ENCODE peak calls at places on chromosomes 2 and 18, in four cellular contexts. Q is IMR-90, B is BJ, A is lower lobe of right lung. E is an unnamed sample.

GRCh38 chr2:220279372-220279771 is 651.9 kb downstream of the SLC4A3 start:
- DNase-seq in B (peak; percentile 56), A (no peak), Q (peak; percentile 94), E (no peak)

GRCh38 chr2:153360239-153360638 is 118.3 kb downstream of the RPRM start:
- DNase-seq in Q (no peak), A (no peak), B (no peak), E (no peak)

GRCh38 chr2:196473617-196474016 is 165.9 kb upstream of the CCDC150 start:
- DNase-seq in A (no peak), Q (no peak), B (no peak), E (no peak)

GRCh38 chr2:230161180-230161579 is 58.6 kb downstream of the SP110 start:
- DNase-seq in Q (peak; percentile 48), B (no peak), A (no peak), E (no peak)

GRCh38 chr2:23269747-23270146 is 115.2 kb upstream of the KLHL29 start:
- DNase-seq in B (no peak), Q (no peak), A (no peak), E (no peak)

GRCh38 chr2:130915149-130915548 is 78.4 kb downstream of the ARHGEF4 start:
- DNase-seq in A (no peak), B (no peak), Q (no peak), E (no peak)

GRCh38 chr18:11203998-11204397 is 54.6 kb upstream of the PIEZO2 start:
- DNase-seq in B (no peak), A (no peak), Q (no peak), E (no peak)

GRCh38 chr2:9768388-9768787 is 74.9 kb upstream of the TAF1B start:
- DNase-seq in Q (no peak), A (no peak), B (no peak), E (no peak)

GRCh38 chr2:17303496-17303895 is 214.7 kb downstream of the RAD51AP2 start:
- DNase-seq in B (no peak), A (no peak), Q (peak; percentile 33), E (no peak)

GRCh38 chr2:119428488-119429224 is 3.0 kb upstream of the TMEM37 start:
- DNase-seq in Q (no peak), B (no peak), A (peak; percentile 68), E (no peak)

GRCh38 chr2:119426801-119427395 is 4.8 kb upstream of the TMEM37 start:
- DNase-seq in B (no peak), A (peak; percentile 87), Q (no peak), E (no peak)

GRCh38 chr2:119429225-119430000 is 2.2 kb upstream of the TMEM37 start:
- DNase-seq in Q (no peak), A (no peak), B (no peak), E (no peak)

GRCh38 chr2:119426396-119426675 is 5.3 kb upstream of the TMEM37 start:
- DNase-seq in B (no peak), Q (no peak), A (no peak), E (no peak)

GRCh38 chr2:119427756-119428155 is 3.9 kb upstream of the TMEM37 start:
- DNase-seq in Q (no peak), B (no peak), A (no peak), E (no peak)
- H3K4me3 ChIP-seq in Q (no peak overlapping the region), B (no peak overlapping the region), A (no peak overlapping the region), E (no peak overlapping the region)

GRCh38 chr18:22172594-22173049 is 3.2 kb downstream of the GATA6 start:
- DNase-seq in B (no peak), Q (no peak), A (peak; percentile 51), E (no peak)
- H3K4me3 ChIP-seq in B (no peak overlapping the region), Q (peak overlapping the region; percentile 77), A (peak overlapping the region; percentile 79), E (peak overlapping the region; percentile 99)

DNA sequence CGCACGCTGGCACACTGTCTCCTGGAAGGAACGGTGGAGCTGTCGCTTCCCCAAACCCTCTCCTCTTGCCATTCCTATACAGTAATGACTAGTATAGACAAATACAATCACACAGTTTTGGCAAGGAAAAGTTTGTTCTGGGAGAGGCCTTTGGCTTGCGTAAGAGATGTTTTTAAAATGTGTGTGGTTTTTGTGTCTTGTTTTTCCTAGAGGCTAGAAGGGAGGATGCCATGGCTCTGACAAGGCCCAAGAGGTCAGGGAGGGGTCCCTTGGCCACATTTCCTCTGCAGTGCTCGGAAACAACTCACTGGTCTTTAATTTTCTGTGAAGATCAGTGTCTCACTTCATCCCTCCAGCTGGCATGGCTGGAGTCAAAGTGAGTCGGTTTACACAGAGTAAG is 195.9 kb downstream of the SH3RF3 start:
- DNase-seq in B (peak; percentile 98), Q (peak; percentile 95), A (no peak), E (peak; percentile 73)
- H3K4me3 ChIP-seq in B (no peak overlapping the region), Q (no peak overlapping the region), A (no peak overlapping the region), E (no peak overlapping the region)

GRCh38 chr18:58264846-58265245 is 220.8 kb downstream of the NEDD4L start:
- DNase-seq in Q (no peak), A (no peak), B (no peak), E (no peak)

GRCh38 chr18:58262581-58262980 is 218.6 kb downstream of the NEDD4L start:
- DNase-seq in Q (no peak), B (no peak), A (no peak), E (no peak)

GRCh38 chr18:58263733-58264469 is 219.9 kb downstream of the NEDD4L start:
- DNase-seq in Q (peak; percentile 21), A (no peak), B (no peak), E (no peak)

GRCh38 chr18:58266291-58266690 is 222.3 kb downstream of the NEDD4L start:
- DNase-seq in B (no peak), Q (peak; percentile 62), A (no peak), E (no peak)

GRCh38 chr18:58263055-58263732 is 219.2 kb downstream of the NEDD4L start:
- DNase-seq in Q (peak; percentile 24), A (no peak), B (no peak), E (no peak)
- H3K4me3 ChIP-seq in Q (no peak overlapping the region), A (no peak overlapping the region), B (no peak overlapping the region), E (peak overlapping the region; percentile 37)

DNA sequence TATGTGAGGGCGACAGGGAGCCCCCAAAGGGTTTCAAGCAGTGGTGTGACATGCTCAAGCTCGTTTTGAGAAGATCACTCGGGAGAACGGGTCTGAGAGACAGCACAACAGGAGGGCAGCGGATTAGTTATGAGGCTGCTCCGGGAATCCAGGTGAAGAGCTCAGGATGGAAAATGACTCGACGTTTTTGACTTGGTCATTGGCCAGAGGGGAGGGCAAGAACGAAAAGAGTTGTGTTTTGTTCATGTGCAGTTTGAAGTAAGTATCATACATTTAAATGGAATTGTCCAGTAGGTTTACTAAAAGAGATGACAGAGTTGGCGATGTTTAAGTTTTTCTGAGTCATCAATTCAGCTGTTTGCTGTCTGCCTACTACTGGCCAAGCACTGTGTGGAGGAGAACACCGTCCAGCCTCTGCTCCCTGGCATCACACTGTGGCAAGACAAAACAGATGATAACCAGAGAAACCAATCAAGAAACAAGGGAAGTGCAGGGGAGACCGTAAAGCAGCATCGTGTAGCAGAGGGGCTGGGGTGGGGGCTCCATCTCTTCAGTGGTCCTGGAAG is 25.3 kb upstream of the ANXA4 start:
- DNase-seq in Q (peak; percentile 71), A (no peak), B (no peak), E (no peak)
- H3K4me3 ChIP-seq in Q (no peak overlapping the region), A (no peak overlapping the region), B (no peak overlapping the region), E (no peak overlapping the region)

GRCh38 chr2:159090514-159091201 is 122.2 kb downstream of the TANC1 start:
- DNase-seq in Q (peak; percentile 38), B (no peak), A (no peak), E (no peak)

GRCh38 chr2:159093496-159093895 is 125.1 kb downstream of the TANC1 start:
- DNase-seq in Q (peak; percentile 36), A (no peak), B (no peak), E (no peak)

GRCh38 chr2:159091381-159091780 is 122.9 kb downstream of the TANC1 start:
- DNase-seq in B (no peak), A (no peak), Q (peak; percentile 84), E (no peak)

GRCh38 chr2:159094173-159094737 is 125.8 kb downstream of the TANC1 start:
- DNase-seq in B (peak; percentile 79), A (peak; percentile 46), Q (peak; percentile 68), E (peak; percentile 54)

DNA sequence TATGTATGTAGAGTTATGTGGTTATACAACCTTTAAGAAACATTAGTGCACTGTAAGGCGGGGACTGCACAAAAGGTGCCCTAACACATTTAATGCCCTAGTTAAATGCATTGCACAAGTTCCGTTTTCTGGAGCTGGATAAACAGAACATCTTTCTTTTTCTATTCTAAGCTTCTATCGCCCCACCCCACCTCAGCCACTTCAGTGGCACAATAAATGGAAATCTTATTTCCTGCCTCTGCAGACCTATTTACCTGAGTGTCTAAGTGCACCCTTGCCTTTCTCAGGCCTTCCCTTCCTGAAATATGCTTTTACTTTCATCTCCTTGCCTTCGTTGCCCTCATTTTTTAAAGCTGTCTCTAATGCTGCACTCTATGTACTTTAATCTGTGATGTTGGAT is 123.5 kb downstream of the TANC1 start:
- DNase-seq in Q (no peak), A (no peak), B (no peak), E (no peak)
- H3K4me3 ChIP-seq in Q (no peak overlapping the region), A (no peak overlapping the region), B (no peak overlapping the region), E (peak overlapping the region; percentile 24)

GRCh38 chr2:105437708-105438103 is 38.9 kb upstream of the FHL2 start:
- DNase-seq in Q (peak; percentile 90), A (no peak), B (no peak), E (no peak)
- H3K4me3 ChIP-seq in Q (no peak overlapping the region), A (no peak overlapping the region), B (no peak overlapping the region), E (peak overlapping the region; percentile 66)